ENCODE peak calls at places on chromosomes 16 and 17, in nine cellular contexts. One of them, this sample, is unnamed.
A peak's percentile ranks its signal among the peaks of the same experiment; 100 is the strongest.

GRCh38 chr16:66961065-66961744 is at the start of gene CES3:
- DNase-seq in ACHN: peak; percentile 90
- DNase-seq in retina: peak; percentile 66
- DNase-seq in nephron progenitor cell: peak; percentile 83
- DNase-seq in HCT116: peak; percentile 75
- DNase-seq in epithelial cell of esophagus: peak; percentile 71
- DNase-seq in NCI-H1417 treated with DMSO at 0.1 percent for 48 hours: no peak
- DNase-seq in GM18507: no peak
- DNase-seq in NCI-H1105 treated with DMSO at 0.1 percent for 48 hours: peak; percentile 14
- DNase-seq in this sample: peak; percentile 81

GRCh38 chr17:13537211-13537610 is 64.5 kb downstream of the HS3ST3A1 start:
- DNase-seq in NCI-H1105 treated with DMSO at 0.1 percent for 48 hours: no peak
- DNase-seq in nephron progenitor cell: no peak
- DNase-seq in NCI-H1417 treated with DMSO at 0.1 percent for 48 hours: no peak
- DNase-seq in epithelial cell of esophagus: no peak
- DNase-seq in retina: no peak
- DNase-seq in ACHN: no peak
- DNase-seq in HCT116: no peak
- DNase-seq in GM18507: no peak
- DNase-seq in this sample: no peak

GRCh38 chr17:68248886-68249872 is 1.3 kb downstream of the AMZ2 start:
- DNase-seq in HCT116: no peak
- DNase-seq in GM18507: no peak
- DNase-seq in nephron progenitor cell: no peak
- DNase-seq in epithelial cell of esophagus: no peak
- DNase-seq in NCI-H1417 treated with DMSO at 0.1 percent for 48 hours: no peak
- DNase-seq in ACHN: peak; percentile 26
- DNase-seq in NCI-H1105 treated with DMSO at 0.1 percent for 48 hours: no peak
- DNase-seq in retina: no peak
- DNase-seq in this sample: peak; percentile 39

GRCh38 chr16:87560428-87561199 is 41.7 kb upstream of the JPH3 start:
- DNase-seq in retina: no peak
- DNase-seq in NCI-H1417 treated with DMSO at 0.1 percent for 48 hours: no peak
- DNase-seq in GM18507: peak; percentile 32
- DNase-seq in NCI-H1105 treated with DMSO at 0.1 percent for 48 hours: no peak
- DNase-seq in epithelial cell of esophagus: no peak
- DNase-seq in HCT116: peak; percentile 93
- DNase-seq in ACHN: peak; percentile 40
- DNase-seq in nephron progenitor cell: no peak
- DNase-seq in this sample: no peak

GRCh38 chr17:70029019-70029767 is 45.8 kb upstream of the KCNJ16 start:
- DNase-seq in nephron progenitor cell: no peak
- DNase-seq in retina: no peak
- DNase-seq in epithelial cell of esophagus: no peak
- DNase-seq in HCT116: no peak
- DNase-seq in NCI-H1105 treated with DMSO at 0.1 percent for 48 hours: no peak
- DNase-seq in NCI-H1417 treated with DMSO at 0.1 percent for 48 hours: no peak
- DNase-seq in GM18507: no peak
- DNase-seq in ACHN: no peak
- DNase-seq in this sample: no peak

GRCh38 chr16:57091990-57092785 is at the start of gene CPNE2:
- DNase-seq in ACHN: peak; percentile 78
- DNase-seq in NCI-H1417 treated with DMSO at 0.1 percent for 48 hours: no peak
- DNase-seq in nephron progenitor cell: peak; percentile 78
- DNase-seq in retina: peak; percentile 77
- DNase-seq in epithelial cell of esophagus: peak; percentile 45
- DNase-seq in GM18507: no peak
- DNase-seq in NCI-H1105 treated with DMSO at 0.1 percent for 48 hours: peak; percentile 12
- DNase-seq in HCT116: no peak
- DNase-seq in this sample: peak; percentile 64

GRCh38 chr17:81242421-81243332 is 3.6 kb downstream of the NDUFAF8 start:
- DNase-seq in epithelial cell of esophagus: no peak
- DNase-seq in GM18507: no peak
- DNase-seq in ACHN: no peak
- DNase-seq in retina: no peak
- DNase-seq in NCI-H1105 treated with DMSO at 0.1 percent for 48 hours: no peak
- DNase-seq in NCI-H1417 treated with DMSO at 0.1 percent for 48 hours: no peak
- DNase-seq in HCT116: no peak
- DNase-seq in nephron progenitor cell: no peak
- DNase-seq in this sample: no peak

GRCh38 chr16:88353232-88353631 is 29.5 kb upstream of the ZNF469 start:
- DNase-seq in HCT116: no peak
- DNase-seq in ACHN: no peak
- DNase-seq in GM18507: no peak
- DNase-seq in epithelial cell of esophagus: no peak
- DNase-seq in NCI-H1417 treated with DMSO at 0.1 percent for 48 hours: no peak
- DNase-seq in retina: no peak
- DNase-seq in nephron progenitor cell: no peak
- DNase-seq in NCI-H1105 treated with DMSO at 0.1 percent for 48 hours: no peak
- DNase-seq in this sample: no peak

GRCh38 chr17:45873728-45874127 is 20.6 kb upstream of the MAPT start:
- DNase-seq in retina: peak; percentile 35
- DNase-seq in HCT116: no peak
- DNase-seq in epithelial cell of esophagus: peak; percentile 59
- DNase-seq in GM18507: no peak
- DNase-seq in NCI-H1105 treated with DMSO at 0.1 percent for 48 hours: no peak
- DNase-seq in NCI-H1417 treated with DMSO at 0.1 percent for 48 hours: no peak
- DNase-seq in nephron progenitor cell: peak; percentile 30
- DNase-seq in ACHN: no peak
- DNase-seq in this sample: peak; percentile 9

GRCh38 chr17:39667262-39668140 is 752 bp upstream of the PNMT start:
- DNase-seq in GM18507: no peak
- DNase-seq in ACHN: no peak
- DNase-seq in epithelial cell of esophagus: no peak
- DNase-seq in NCI-H1105 treated with DMSO at 0.1 percent for 48 hours: no peak
- DNase-seq in HCT116: no peak
- DNase-seq in NCI-H1417 treated with DMSO at 0.1 percent for 48 hours: no peak
- DNase-seq in retina: peak; percentile 57
- DNase-seq in nephron progenitor cell: peak; percentile 44
- DNase-seq in this sample: no peak

GRCh38 chr16:74999683-75000480 is 1.1 kb downstream of the ZNRF1 start:
- DNase-seq in ACHN: peak; percentile 23
- DNase-seq in nephron progenitor cell: peak; percentile 48
- DNase-seq in retina: peak; percentile 73
- DNase-seq in HCT116: no peak
- DNase-seq in GM18507: no peak
- DNase-seq in NCI-H1105 treated with DMSO at 0.1 percent for 48 hours: peak; percentile 60
- DNase-seq in epithelial cell of esophagus: peak; percentile 60
- DNase-seq in NCI-H1417 treated with DMSO at 0.1 percent for 48 hours: peak; percentile 21
- DNase-seq in this sample: peak; percentile 54

GRCh38 chr16:68069511-68070248 is 15.5 kb upstream of the NFATC3 start:
- DNase-seq in HCT116: no peak
- DNase-seq in NCI-H1105 treated with DMSO at 0.1 percent for 48 hours: no peak
- DNase-seq in NCI-H1417 treated with DMSO at 0.1 percent for 48 hours: no peak
- DNase-seq in retina: peak; percentile 22
- DNase-seq in ACHN: no peak
- DNase-seq in GM18507: no peak
- DNase-seq in epithelial cell of esophagus: no peak
- DNase-seq in nephron progenitor cell: no peak
- DNase-seq in this sample: no peak

GRCh38 chr17:14205992-14206461 is 30.6 kb downstream of the CDRT15 start:
- DNase-seq in HCT116: peak; percentile 86
- DNase-seq in epithelial cell of esophagus: peak; percentile 96
- DNase-seq in ACHN: peak; percentile 25
- DNase-seq in NCI-H1417 treated with DMSO at 0.1 percent for 48 hours: no peak
- DNase-seq in GM18507: no peak
- DNase-seq in NCI-H1105 treated with DMSO at 0.1 percent for 48 hours: peak; percentile 76
- DNase-seq in nephron progenitor cell: no peak
- DNase-seq in retina: no peak
- DNase-seq in this sample: peak; percentile 89

GRCh38 chr17:81065500-81065899 is 30.5 kb downstream of the BAIAP2 start:
- DNase-seq in epithelial cell of esophagus: no peak
- DNase-seq in HCT116: no peak
- DNase-seq in ACHN: no peak
- DNase-seq in NCI-H1417 treated with DMSO at 0.1 percent for 48 hours: no peak
- DNase-seq in retina: no peak
- DNase-seq in GM18507: no peak
- DNase-seq in nephron progenitor cell: no peak
- DNase-seq in NCI-H1105 treated with DMSO at 0.1 percent for 48 hours: no peak
- DNase-seq in this sample: no peak

GRCh38 chr17:74177018-74177450 is 26.4 kb upstream of the RPL38 start:
- DNase-seq in NCI-H1417 treated with DMSO at 0.1 percent for 48 hours: no peak
- DNase-seq in ACHN: peak; percentile 48
- DNase-seq in epithelial cell of esophagus: peak; percentile 70
- DNase-seq in GM18507: no peak
- DNase-seq in NCI-H1105 treated with DMSO at 0.1 percent for 48 hours: no peak
- DNase-seq in nephron progenitor cell: no peak
- DNase-seq in HCT116: no peak
- DNase-seq in retina: no peak
- DNase-seq in this sample: peak; percentile 97

GRCh38 chr17:31721291-31722025 is 137.6 kb downstream of the COPRS start:
- DNase-seq in ACHN: no peak
- DNase-seq in nephron progenitor cell: no peak
- DNase-seq in epithelial cell of esophagus: no peak
- DNase-seq in retina: no peak
- DNase-seq in GM18507: no peak
- DNase-seq in HCT116: no peak
- DNase-seq in NCI-H1105 treated with DMSO at 0.1 percent for 48 hours: no peak
- DNase-seq in NCI-H1417 treated with DMSO at 0.1 percent for 48 hours: no peak
- DNase-seq in this sample: no peak

GRCh38 chr16:85110105-85110504 is 2.2 kb downstream of the CIBAR2 start:
- DNase-seq in NCI-H1417 treated with DMSO at 0.1 percent for 48 hours: no peak
- DNase-seq in nephron progenitor cell: no peak
- DNase-seq in NCI-H1105 treated with DMSO at 0.1 percent for 48 hours: no peak
- DNase-seq in HCT116: no peak
- DNase-seq in epithelial cell of esophagus: no peak
- DNase-seq in retina: no peak
- DNase-seq in ACHN: no peak
- DNase-seq in GM18507: no peak
- DNase-seq in this sample: no peak

GRCh38 chr16:25108054-25108453 is 3.5 kb upstream of the LCMT1 start:
- DNase-seq in NCI-H1417 treated with DMSO at 0.1 percent for 48 hours: no peak
- DNase-seq in retina: no peak
- DNase-seq in NCI-H1105 treated with DMSO at 0.1 percent for 48 hours: no peak
- DNase-seq in HCT116: no peak
- DNase-seq in epithelial cell of esophagus: no peak
- DNase-seq in GM18507: no peak
- DNase-seq in ACHN: peak; percentile 31
- DNase-seq in nephron progenitor cell: no peak
- DNase-seq in this sample: no peak

GRCh38 chr17:64183815-64184397 is 54.0 kb upstream of the ERN1 start:
- DNase-seq in NCI-H1105 treated with DMSO at 0.1 percent for 48 hours: no peak
- DNase-seq in retina: no peak
- DNase-seq in GM18507: no peak
- DNase-seq in nephron progenitor cell: no peak
- DNase-seq in NCI-H1417 treated with DMSO at 0.1 percent for 48 hours: no peak
- DNase-seq in epithelial cell of esophagus: peak; percentile 26
- DNase-seq in ACHN: peak; percentile 10
- DNase-seq in HCT116: no peak
- DNase-seq in this sample: peak; percentile 74

GRCh38 chr16:84040823-84041391 is 1.7 kb downstream of the SLC38A8 start:
- DNase-seq in HCT116: no peak
- DNase-seq in GM18507: no peak
- DNase-seq in ACHN: no peak
- DNase-seq in retina: no peak
- DNase-seq in NCI-H1105 treated with DMSO at 0.1 percent for 48 hours: no peak
- DNase-seq in NCI-H1417 treated with DMSO at 0.1 percent for 48 hours: no peak
- DNase-seq in epithelial cell of esophagus: peak; percentile 32
- DNase-seq in nephron progenitor cell: no peak
- DNase-seq in this sample: no peak

GRCh38 chr17:44214896-44215295 is 4.6 kb downstream of the UBTF start:
- DNase-seq in NCI-H1105 treated with DMSO at 0.1 percent for 48 hours: no peak
- DNase-seq in NCI-H1417 treated with DMSO at 0.1 percent for 48 hours: no peak
- DNase-seq in GM18507: no peak
- DNase-seq in ACHN: no peak
- DNase-seq in nephron progenitor cell: no peak
- DNase-seq in HCT116: no peak
- DNase-seq in epithelial cell of esophagus: no peak
- DNase-seq in retina: no peak
- DNase-seq in this sample: no peak

GRCh38 chr17:17280613-17281549 is at the start of gene COPS3:
- DNase-seq in NCI-H1417 treated with DMSO at 0.1 percent for 48 hours: peak; percentile 77
- DNase-seq in ACHN: peak; percentile 99
- DNase-seq in epithelial cell of esophagus: peak; percentile 98
- DNase-seq in nephron progenitor cell: peak; percentile 96
- DNase-seq in NCI-H1105 treated with DMSO at 0.1 percent for 48 hours: peak; percentile 99
- DNase-seq in retina: peak; percentile 98
- DNase-seq in HCT116: peak; percentile 94
- DNase-seq in GM18507: peak; percentile 95
- DNase-seq in this sample: peak; percentile 98

GRCh38 chr17:33778505-33779398 is 476.3 kb upstream of the CCL2 start:
- DNase-seq in GM18507: peak; percentile 36
- DNase-seq in ACHN: peak; percentile 67
- DNase-seq in NCI-H1417 treated with DMSO at 0.1 percent for 48 hours: no peak
- DNase-seq in nephron progenitor cell: peak; percentile 68
- DNase-seq in epithelial cell of esophagus: peak; percentile 53
- DNase-seq in HCT116: peak; percentile 15
- DNase-seq in retina: peak; percentile 80
- DNase-seq in NCI-H1105 treated with DMSO at 0.1 percent for 48 hours: peak; percentile 63
- DNase-seq in this sample: peak; percentile 74

GRCh38 chr16:9827062-9827752 is 355.0 kb downstream of the GRIN2A start:
- DNase-seq in epithelial cell of esophagus: no peak
- DNase-seq in HCT116: no peak
- DNase-seq in NCI-H1105 treated with DMSO at 0.1 percent for 48 hours: no peak
- DNase-seq in GM18507: no peak
- DNase-seq in nephron progenitor cell: no peak
- DNase-seq in ACHN: no peak
- DNase-seq in NCI-H1417 treated with DMSO at 0.1 percent for 48 hours: no peak
- DNase-seq in retina: no peak
- DNase-seq in this sample: no peak

GRCh38 chr16:59754854-59755253 is 1020.7 kb upstream of the GOT2 start:
- DNase-seq in NCI-H1105 treated with DMSO at 0.1 percent for 48 hours: no peak
- DNase-seq in epithelial cell of esophagus: no peak
- DNase-seq in GM18507: no peak
- DNase-seq in HCT116: no peak
- DNase-seq in retina: no peak
- DNase-seq in ACHN: no peak
- DNase-seq in nephron progenitor cell: no peak
- DNase-seq in NCI-H1417 treated with DMSO at 0.1 percent for 48 hours: no peak
- DNase-seq in this sample: no peak